ENCODE peak calls at places on chromosomes 11 and 22, in six cellular contexts. K, D, H, I, A and N are unnamed samples.

GRCh38 chr11:19775622-19776021 is 63.0 kb downstream of the NAV2 start:
- DNase-seq in K (no peak), D (no peak), H (no peak), I (no peak), A (no peak), N (no peak)

GRCh38 chr11:133762538-133762937 is 82.8 kb downstream of the SPATA19 start:
- DNase-seq in K (no peak), D (no peak), H (no peak), I (no peak), A (no peak), N (no peak)

GRCh38 chr11:34154059-34154875 is 48.8 kb downstream of the NAT10 start:
- DNase-seq in K (no peak), D (no peak), H (no peak), I (no peak), A (no peak), N (no peak)

GRCh38 chr22:37832022-37832857 is 9.1 kb downstream of the GALR3 start:
- DNase-seq in K (no peak), D (no peak), H (no peak), I (no peak), A (no peak), N (no peak)

GRCh38 chr11:64629796-64630562 is 39.0 kb downstream of the SLC22A12 start:
- DNase-seq in K (no peak), D (peak; percentile 70), H (no peak), I (no peak), A (peak; percentile 96), N (peak; percentile 28)

GRCh38 chr11:14249121-14249963 is 109.6 kb downstream of the RRAS2 start:
- DNase-seq in K (peak; percentile 53), D (no peak), H (peak; percentile 57), I (peak; percentile 71), A (peak; percentile 71), N (peak; percentile 48)

GRCh38 chr11:33375688-33376311 is 118.6 kb downstream of the HIPK3 start:
- DNase-seq in K (peak; percentile 28), D (no peak), H (peak; percentile 26), I (peak; percentile 37), A (peak; percentile 41), N (no peak)

GRCh38 chr11:94740083-94740974 is 27.8 kb upstream of the AMOTL1 start:
- DNase-seq in K (no peak), D (no peak), H (peak; percentile 32), I (peak; percentile 54), A (peak; percentile 42), N (no peak)

GRCh38 chr22:41910599-41911291 is 4.1 kb downstream of the SHISA8 start:
- DNase-seq in K (no peak), D (no peak), H (no peak), I (no peak), A (no peak), N (peak; percentile 45)

GRCh38 chr11:70090989-70091388 is 12.9 kb downstream of the ANO1 start:
- DNase-seq in K (peak; percentile 28), D (no peak), H (no peak), I (no peak), A (no peak), N (no peak)
- H3K4ac ChIP-seq in K (no peak overlapping the region), D (no peak overlapping the region), H (no peak overlapping the region), I (no peak overlapping the region), A (no peak overlapping the region), N (no peak overlapping the region)

GRCh38 chr22:48422900-48423480 is 1404.7 kb downstream of the BRD1 start:
- DNase-seq in K (no peak), D (no peak), H (no peak), I (no peak), A (no peak), N (no peak)

GRCh38 chr22:48425091-48425506 is 1402.6 kb downstream of the BRD1 start:
- DNase-seq in K (no peak), D (no peak), H (no peak), I (no peak), A (no peak), N (no peak)

GRCh38 chr22:48424661-48425060 is 1403.0 kb downstream of the BRD1 start:
- DNase-seq in K (no peak), D (no peak), H (no peak), I (no peak), A (no peak), N (no peak)

GRCh38 chr22:48424201-48424627 is 1403.5 kb downstream of the BRD1 start:
- DNase-seq in K (no peak), D (no peak), H (no peak), I (no peak), A (no peak), N (no peak)

DNA sequence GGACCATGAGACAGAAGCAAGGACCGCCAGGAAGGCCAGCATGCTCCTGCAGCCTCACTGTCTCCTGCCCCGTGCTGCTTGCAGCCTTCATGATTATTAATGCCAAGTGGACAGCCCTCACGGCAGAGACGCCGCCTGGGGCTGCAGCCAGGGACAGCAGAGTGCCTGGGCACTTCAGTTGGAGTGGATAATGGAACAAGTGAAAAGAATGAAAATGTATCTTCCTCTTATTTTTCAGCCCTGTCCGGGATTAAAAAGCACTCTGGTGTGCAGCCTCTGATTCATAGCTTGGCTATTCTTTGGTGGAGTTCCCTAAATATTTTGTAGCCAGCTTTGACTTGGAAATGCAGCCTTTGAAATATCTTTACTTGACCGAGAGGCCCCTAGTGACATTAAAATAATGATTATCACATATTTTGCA is 1404.2 kb downstream of the BRD1 start:
- DNase-seq in K (no peak), D (no peak), H (no peak), I (no peak), A (no peak), N (no peak)
- H3K9me3 ChIP-seq in K (peaks cover 57% of the 10 kb centered on the region), D (no peaks in the 10 kb centered on the region), H (no peaks in the 10 kb centered on the region), I (no peaks in the 10 kb centered on the region), A (no peaks in the 10 kb centered on the region), N (peaks cover 4% of the 10 kb centered on the region)

GRCh38 chr11:12725863-12726666 is 51.8 kb downstream of the TEAD1 start:
- DNase-seq in K (peak; percentile 79), D (no peak), H (peak; percentile 75), I (no peak), A (no peak), N (peak; percentile 73)

GRCh38 chr11:12725047-12725862 is 51.0 kb downstream of the TEAD1 start:
- DNase-seq in K (no peak), D (no peak), H (peak; percentile 68), I (no peak), A (no peak), N (peak; percentile 54)

GRCh38 chr11:12721816-12722604 is 47.8 kb downstream of the TEAD1 start:
- DNase-seq in K (no peak), D (no peak), H (no peak), I (no peak), A (no peak), N (peak; percentile 22)

GRCh38 chr11:12724301-12725046 is 50.3 kb downstream of the TEAD1 start:
- DNase-seq in K (peak; percentile 95), D (peak; percentile 89), H (peak; percentile 97), I (no peak), A (peak; percentile 95), N (peak; percentile 54)

GRCh38 chr11:12723410-12724297 is 49.4 kb downstream of the TEAD1 start:
- DNase-seq in K (peak; percentile 45), D (no peak), H (peak; percentile 63), I (no peak), A (no peak), N (peak; percentile 93)
- H3K4ac ChIP-seq in K (peak overlapping the region; percentile 52), D (peak overlapping the region; percentile 22), H (peak overlapping the region; percentile 77), I (no peak overlapping the region), A (no peak overlapping the region), N (peak overlapping the region; percentile 22)

GRCh38 chr11:55849037-55849436 is 10.5 kb downstream of the OR5D16 start:
- DNase-seq in K (no peak), D (no peak), H (no peak), I (no peak), A (no peak), N (no peak)

GRCh38 chr11:55852141-55852540 is 13.6 kb downstream of the OR5D16 start:
- DNase-seq in K (no peak), D (no peak), H (no peak), I (no peak), A (no peak), N (no peak)

DNA sequence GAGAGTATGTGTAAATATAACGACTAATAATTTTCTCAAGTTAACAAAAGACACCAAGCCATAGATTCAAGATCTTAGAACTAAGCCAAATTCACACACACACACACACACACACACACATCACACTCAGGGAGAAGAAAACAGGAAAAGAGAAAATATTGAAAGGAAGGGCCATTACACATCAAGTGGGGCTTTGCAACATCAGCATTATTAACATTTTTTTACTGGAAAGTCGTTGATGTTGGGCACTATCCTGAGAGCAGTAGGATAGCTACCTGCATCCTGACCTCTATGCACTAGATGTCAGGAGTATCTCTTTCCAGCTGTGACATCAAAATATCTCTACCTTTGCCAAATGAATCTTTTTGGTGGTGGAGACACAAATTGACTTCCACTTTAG is 8.9 kb downstream of the OR5D16 start:
- DNase-seq in K (no peak), D (no peak), H (no peak), I (no peak), A (no peak), N (no peak)
- H3K9me3 ChIP-seq in K (peaks cover 1% of the 10 kb centered on the region), D (peaks cover 35% of the 10 kb centered on the region), H (no peaks in the 10 kb centered on the region), I (no peaks in the 10 kb centered on the region), A (peaks cover 53% of the 10 kb centered on the region), N (no peaks in the 10 kb centered on the region)

GRCh38 chr22:30607300-30607930 is 441 bp downstream of the TCN2 start:
- DNase-seq in K (no peak), D (no peak), H (no peak), I (no peak), A (no peak), N (no peak)
- H3K4ac ChIP-seq in K (peak overlapping the region; percentile 91), D (peak overlapping the region; percentile 48), H (peak overlapping the region; percentile 42), I (no peak overlapping the region), A (no peak overlapping the region), N (no peak overlapping the region)

GRCh38 chr11:3356858-3357257 is 22.1 kb downstream of the ZNF195 start:
- DNase-seq in K (no peak), D (no peak), H (no peak), I (no peak), A (no peak), N (no peak)

GRCh38 chr11:3357302-3357701 is 21.6 kb downstream of the ZNF195 start:
- DNase-seq in K (no peak), D (no peak), H (no peak), I (no peak), A (no peak), N (no peak)

GRCh38 chr11:3359092-3359824 is 19.7 kb downstream of the ZNF195 start:
- DNase-seq in K (no peak), D (no peak), H (peak; percentile 9), I (no peak), A (no peak), N (no peak)

GRCh38 chr11:3353066-3353465 is 25.9 kb downstream of the ZNF195 start:
- DNase-seq in K (no peak), D (no peak), H (no peak), I (no peak), A (no peak), N (no peak)

DNA sequence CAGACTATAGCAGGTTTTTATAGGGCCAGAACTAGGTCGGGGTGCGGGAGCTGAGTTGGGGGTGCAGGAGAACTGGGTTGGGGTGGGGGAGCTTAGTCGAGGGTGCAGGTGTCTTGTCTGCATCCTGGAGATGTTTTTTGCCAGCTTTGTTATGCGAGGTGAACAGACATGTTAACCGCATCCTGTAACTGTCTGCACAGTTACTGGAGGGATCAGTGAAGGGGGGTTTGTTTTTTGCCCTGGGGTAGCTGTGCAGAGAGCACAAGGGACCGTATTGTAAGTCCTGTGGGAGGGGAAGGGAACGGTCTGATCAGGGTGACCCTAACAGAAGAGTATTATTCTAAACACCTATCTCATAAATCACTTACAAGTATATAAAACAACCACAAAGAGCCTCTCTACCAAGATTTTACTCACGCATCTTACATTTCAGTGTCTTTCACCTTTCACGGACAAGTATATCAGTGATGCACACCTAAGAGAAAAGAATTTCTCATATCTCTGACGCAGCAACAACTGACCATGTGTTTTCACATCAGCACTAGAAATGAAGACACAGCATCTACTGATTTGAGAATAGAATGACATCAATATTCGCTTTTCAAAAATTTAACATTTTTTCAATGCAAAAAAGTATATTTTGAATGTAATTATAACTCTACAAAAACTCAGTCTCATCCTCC is 20.8 kb downstream of the ZNF195 start:
- DNase-seq in K (no peak), D (no peak), H (no peak), I (no peak), A (no peak), N (no peak)
- H3K9me3 ChIP-seq in K (peaks cover 76% of the 10 kb centered on the region), D (peaks cover 66% of the 10 kb centered on the region), H (peaks cover 100% of the 10 kb centered on the region), I (peaks cover 83% of the 10 kb centered on the region), A (peaks cover 59% of the 10 kb centered on the region), N (peaks cover 27% of the 10 kb centered on the region)